ENCODE peak calls at places on chromosomes 12 and 14, in six cellular contexts. I is nephron progenitor cell, O is HL-60, P is heart right ventricle, F is cardiac muscle cell, W is kidney epithelial cell. Z is an unnamed sample.

GRCh38 chr12:6072302-6072752 is 52.1 kb downstream of the VWF start:
- DNase-seq in I (no peak), O (no peak), P (peak), F (peak), W (no peak), Z (no peak)

GRCh38 chr12:48126953-48127630 is 7.9 kb downstream of the PFKM start:
- DNase-seq in I (no peak), O (no peak), P (no peak), F (no peak), W (no peak), Z (no peak)

GRCh38 chr14:72516936-72517408 is 376.9 kb downstream of the DPF3 start:
- DNase-seq in I (peak), O (no peak), P (peak), F (peak), W (peak), Z (peak)

GRCh38 chr12:49664591-49665146 is 41.3 kb downstream of the PRPF40B start:
- DNase-seq in I (no peak), O (no peak), P (peak), F (no peak), W (no peak), Z (peak)

GRCh38 chr14:95432152-95433093 is 84.0 kb downstream of the SYNE3 start:
- DNase-seq in I (peak), O (no peak), P (peak), F (peak), W (no peak), Z (peak)

GRCh38 chr12:69239922-69240624 is 704 bp downstream of the CPSF6 start:
- DNase-seq in I (peak), O (no peak), P (peak), F (peak), W (no peak), Z (peak)

GRCh38 chr12:47851303-47851952 is 31.7 kb upstream of the HDAC7 start:
- DNase-seq in I (no peak), O (no peak), P (no peak), F (no peak), W (no peak), Z (no peak)

GRCh38 chr12:39372929-39373328 is 70.0 kb downstream of the KIF21A start:
- DNase-seq in I (no peak), O (no peak), P (no peak), F (peak), W (no peak), Z (no peak)

GRCh38 chr12:12613334-12613733 is 1.7 kb downstream of the CREBL2 start:
- DNase-seq in I (no peak), O (peak), P (no peak), F (no peak), W (no peak), Z (no peak)

GRCh38 chr14:104219731-104220224 is 81.4 kb downstream of the KIF26A start:
- DNase-seq in I (no peak), O (no peak), P (no peak), F (no peak), W (no peak), Z (no peak)

GRCh38 chr14:104461676-104462443 is 117.7 kb upstream of the C14orf180 start:
- DNase-seq in I (peak), O (no peak), P (no peak), F (no peak), W (no peak), Z (no peak)

GRCh38 chr14:77505031-77505430 is 6.4 kb upstream of the ISM2 start:
- DNase-seq in I (no peak), O (no peak), P (no peak), F (no peak), W (no peak), Z (no peak)

GRCh38 chr12:107091989-107092641 is 1.2 kb downstream of the CRY1 start:
- DNase-seq in I (peak), O (peak), P (peak), F (peak), W (peak), Z (peak)

GRCh38 chr12:96986883-96987523 is 79.9 kb downstream of the NEDD1 start:
- DNase-seq in I (peak), O (peak), P (no peak), F (peak), W (no peak), Z (peak)

GRCh38 chr12:111428728-111429175 is 23.0 kb downstream of the SH2B3 start:
- DNase-seq in I (no peak), O (no peak), P (peak), F (peak), W (no peak), Z (peak)

GRCh38 chr14:77290705-77291104 is 19.7 kb upstream of the NGB start:
- DNase-seq in I (no peak), O (no peak), P (no peak), F (no peak), W (no peak), Z (peak)

GRCh38 chr14:52906141-52906601 is 44.7 kb downstream of the FERMT2 start:
- DNase-seq in I (no peak), O (no peak), P (no peak), F (peak), W (peak), Z (no peak)

GRCh38 chr12:57235012-57235727 is 5.7 kb downstream of the SHMT2 start:
- DNase-seq in I (no peak), O (no peak), P (peak), F (peak), W (no peak), Z (no peak)

GRCh38 chr12:55681142-55682077 is 26.3 kb downstream of the ITGA7 start:
- DNase-seq in I (peak), O (peak), P (peak), F (peak), W (no peak), Z (no peak)

GRCh38 chr14:94441531-94442205 is 10.9 kb downstream of the SERPINA11 start:
- DNase-seq in I (no peak), O (no peak), P (no peak), F (no peak), W (no peak), Z (no peak)

GRCh38 chr14:74504874-74505617 is 11.5 kb downstream of the ISCA2 start:
- DNase-seq in I (no peak), O (no peak), P (no peak), F (no peak), W (no peak), Z (no peak)

GRCh38 chr14:88384653-88385205 is 728 bp upstream of the SPATA7 start:
- DNase-seq in I (no peak), O (no peak), P (no peak), F (peak), W (no peak), Z (no peak)

GRCh38 chr14:67186789-67187188 is 2.5 kb upstream of the GARIN2 start:
- DNase-seq in I (no peak), O (no peak), P (no peak), F (no peak), W (no peak), Z (no peak)

GRCh38 chr14:99055019-99055418 is 217.0 kb downstream of the BCL11B start:
- DNase-seq in I (no peak), O (no peak), P (no peak), F (no peak), W (peak), Z (no peak)

GRCh38 chr12:64752833-64753238 is 6.4 kb downstream of the GNS start:
- DNase-seq in I (no peak), O (no peak), P (no peak), F (peak), W (no peak), Z (no peak)

GRCh38 chr12:111064154-111064553 is 143.8 kb upstream of the MYL2 start:
- DNase-seq in I (no peak), O (no peak), P (no peak), F (no peak), W (no peak), Z (no peak)

GRCh38 chr12:124768462-124769165 is 95.0 kb downstream of the SCARB1 start:
- DNase-seq in I (no peak), O (no peak), P (no peak), F (no peak), W (no peak), Z (no peak)

GRCh38 chr12:57123813-57124212 is 4.5 kb upstream of the LRP1 start:
- DNase-seq in I (no peak), O (no peak), P (no peak), F (no peak), W (no peak), Z (no peak)

GRCh38 chr12:116045158-116045557 is 232.3 kb downstream of the MED13L start:
- DNase-seq in I (no peak), O (no peak), P (no peak), F (no peak), W (no peak), Z (no peak)

GRCh38 chr12:124448955-124449622 is 118.3 kb downstream of the NCOR2 start:
- DNase-seq in I (no peak), O (no peak), P (no peak), F (no peak), W (no peak), Z (no peak)

GRCh38 chr14:57060276-57060956 is 208.3 kb downstream of the EXOC5 start:
- DNase-seq in I (no peak), O (no peak), P (no peak), F (peak), W (peak), Z (no peak)

GRCh38 chr12:2641209-2641608 is 153.6 kb upstream of the FKBP4 start:
- DNase-seq in I (no peak), O (no peak), P (peak), F (peak), W (no peak), Z (no peak)

GRCh38 chr14:94631536-94632304 is 19.5 kb downstream of the SERPINA3 start:
- DNase-seq in I (no peak), O (no peak), P (no peak), F (no peak), W (no peak), Z (no peak)

GRCh38 chr12:66191547-66192126 is 2.6 kb downstream of the IRAK3 start:
- DNase-seq in I (no peak), O (no peak), P (no peak), F (no peak), W (no peak), Z (no peak)

GRCh38 chr12:3436496-3437060 is 54.4 kb upstream of the PRMT8 start:
- DNase-seq in I (no peak), O (no peak), P (peak), F (peak), W (no peak), Z (no peak)

GRCh38 chr12:90010089-90010488 is 301.5 kb upstream of the ATP2B1 start:
- DNase-seq in I (no peak), O (no peak), P (no peak), F (no peak), W (no peak), Z (no peak)

GRCh38 chr14:53990978-53991377 is 34.4 kb upstream of the BMP4 start:
- DNase-seq in I (no peak), O (no peak), P (no peak), F (no peak), W (no peak), Z (no peak)

GRCh38 chr12:25959069-25959961 is 833 bp downstream of the RASSF8 start:
- DNase-seq in I (peak), O (no peak), P (peak), F (peak), W (no peak), Z (no peak)

GRCh38 chr12:25960926-25961325 is 2.4 kb downstream of the RASSF8 start:
- DNase-seq in I (no peak), O (no peak), P (no peak), F (no peak), W (no peak), Z (no peak)

GRCh38 chr12:25957898-25958253 is 606 bp upstream of the RASSF8 start:
- DNase-seq in I (no peak), O (no peak), P (no peak), F (peak), W (no peak), Z (no peak)

GRCh38 chr12:25958254-25959068 is at the start of gene RASSF8:
- DNase-seq in I (peak), O (peak), P (peak), F (peak), W (no peak), Z (no peak)

GRCh38 chr12:25960176-25960575 is 1.7 kb downstream of the RASSF8 start:
- DNase-seq in I (peak), O (no peak), P (peak), F (peak), W (no peak), Z (no peak)
- TF ChIP-seq CTCF in I (no peak), O (no peak), P (no peak), F (peak), W (peak), Z (no peak)

GRCh38 chr12:53965251-53966069 is 7.5 kb upstream of the HOXC11 start:
- DNase-seq in I (peak), O (no peak), P (no peak), F (no peak), W (no peak), Z (no peak)
- TF ChIP-seq CTCF in I (no peak), O (no peak), P (no peak), F (no peak), W (no peak), Z (no peak)

DNA sequence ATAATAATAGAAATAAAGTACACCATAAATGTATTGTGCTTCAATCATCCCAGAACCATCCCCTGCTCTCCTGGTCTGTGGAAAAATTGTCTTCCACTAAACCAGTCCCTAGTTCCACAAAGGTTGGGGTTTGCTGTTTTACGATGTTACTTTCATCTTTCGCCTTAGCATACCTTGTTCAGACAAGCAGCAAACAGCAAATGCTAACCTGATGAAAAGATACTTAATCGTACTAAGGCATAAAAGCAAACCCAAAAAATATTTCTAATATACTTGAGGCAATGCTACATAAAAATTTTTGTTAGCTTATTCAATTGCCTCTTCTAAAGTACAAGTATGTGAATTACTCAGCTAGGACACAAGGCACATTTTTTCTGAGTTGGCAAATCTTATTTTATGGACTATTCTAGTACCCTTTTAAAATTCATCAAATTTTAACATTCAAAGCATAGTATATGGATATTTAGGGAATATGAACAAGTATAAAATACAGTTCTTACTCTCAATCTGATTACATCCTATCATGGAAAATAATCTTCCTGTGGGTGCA is 97.1 kb upstream of the PLEKHG7 start:
- DNase-seq in I (no peak), O (no peak), P (no peak), F (no peak), W (no peak), Z (no peak)
- TF ChIP-seq CTCF in I (no peak), O (no peak), P (no peak), F (no peak), W (no peak), Z (no peak)

GRCh38 chr12:132063491-132063890 is 80.6 kb downstream of the DDX51 start:
- DNase-seq in I (no peak), O (no peak), P (no peak), F (no peak), W (no peak), Z (no peak)
- TF ChIP-seq CTCF in I (no peak), O (no peak), P (no peak), F (no peak), W (no peak), Z (no peak)

DNA sequence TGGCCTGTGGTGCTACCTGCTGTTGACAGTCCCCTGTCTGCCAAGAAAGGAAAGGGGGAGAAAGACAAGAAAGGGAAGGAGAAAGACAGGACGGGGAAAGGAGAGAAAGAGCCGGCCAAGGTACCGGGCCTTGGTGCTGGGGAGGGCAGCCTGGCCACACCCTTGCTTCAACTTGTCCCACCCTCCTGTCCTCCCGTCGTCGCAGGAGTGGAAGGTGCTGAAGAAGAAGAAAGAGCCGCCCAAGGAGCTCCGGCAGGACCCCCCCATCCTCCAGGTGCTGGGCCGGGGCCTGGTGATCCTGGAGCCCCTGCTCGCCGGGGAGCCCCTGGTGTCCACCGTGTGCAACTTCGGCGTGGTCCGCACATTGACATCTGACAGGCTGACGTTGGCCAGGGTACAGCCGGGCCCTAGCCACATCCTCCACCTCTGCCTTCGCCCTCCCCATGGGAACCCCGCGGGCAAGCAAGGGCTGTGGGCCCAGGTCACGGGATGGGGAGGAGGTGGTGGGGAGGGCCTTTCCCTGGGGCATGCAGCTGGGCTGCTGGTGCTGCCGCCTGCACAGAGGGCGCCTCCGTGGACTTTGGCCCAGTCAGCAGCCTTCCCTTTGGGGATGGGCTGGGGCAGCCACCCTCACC is 2.9 kb upstream of the B3GNT4 start:
- DNase-seq in I (no peak), O (no peak), P (no peak), F (no peak), W (no peak), Z (no peak)
- TF ChIP-seq CTCF in I (peak), O (no peak), P (no peak), F (no peak), W (peak), Z (no peak)

Z was measured in OCI-LY7.